ENCODE peak calls at places on chromosomes 1 and 21, in five cellular contexts. C is Daoy, R is M059J, E is GM20000, U is T-cell. N is an unnamed sample.

GRCh38 chr1:1304331-1305299 is 3.1 kb downstream of the ACAP3 start:
- DNase-seq in E (no peak), C (peak; percentile 82), R (peak; percentile 58), U (no peak), N (peak; percentile 85)

GRCh38 chr1:15261155-15262002 is 14.4 kb downstream of the FHAD1 start:
- DNase-seq in R (no peak), E (no peak), C (peak; percentile 74), U (no peak), N (peak; percentile 39)

GRCh38 chr1:17567582-17567981 is 28.1 kb downstream of the ARHGEF10L start:
- DNase-seq in E (no peak), C (no peak), R (no peak), U (no peak), N (no peak)

GRCh38 chr1:3428899-3429298 is 25.6 kb upstream of the ARHGEF16 start:
- DNase-seq in R (no peak), U (no peak), E (no peak), C (no peak), N (no peak)

GRCh38 chr1:178693368-178693767 is 31.7 kb upstream of the RALGPS2 start:
- DNase-seq in E (no peak), R (no peak), U (no peak), C (no peak), N (peak; percentile 45)

GRCh38 chr1:18943914-18944572 is 12.4 kb downstream of the IFFO2 start:
- DNase-seq in U (no peak), C (no peak), R (no peak), E (peak; percentile 35), N (no peak)

GRCh38 chr1:79822053-79822452 is 815.5 kb upstream of the ADGRL4 start:
- DNase-seq in U (no peak), R (no peak), E (no peak), C (no peak), N (no peak)

GRCh38 chr21:37580690-37581089 is 214.1 kb downstream of the DYRK1A start:
- DNase-seq in E (no peak), U (no peak), C (no peak), R (no peak), N (peak; percentile 19)

GRCh38 chr1:110319332-110320167 is 19.6 kb upstream of the RBM15 start:
- DNase-seq in C (peak; percentile 38), E (no peak), R (no peak), U (no peak), N (peak; percentile 35)

GRCh38 chr1:45769261-45769932 is 18.9 kb upstream of the IPP start:
- DNase-seq in U (no peak), R (peak; percentile 52), C (peak; percentile 81), E (no peak), N (peak; percentile 73)

GRCh38 chr1:198638894-198639319 is at the start of gene PTPRC:
- DNase-seq in C (no peak), R (no peak), E (peak; percentile 34), U (no peak), N (no peak)

GRCh38 chr1:68429233-68429804 is 20.4 kb downstream of the RPE65 start:
- DNase-seq in R (no peak), C (no peak), E (no peak), U (no peak), N (peak; percentile 23)

GRCh38 chr1:246503341-246503740 is 3.7 kb downstream of the SMYD3 start:
- DNase-seq in E (no peak), C (no peak), U (no peak), R (peak; percentile 92), N (peak; percentile 49)

GRCh38 chr1:218209351-218209861 is 75.7 kb upstream of the RRP15 start:
- DNase-seq in R (peak; percentile 80), E (no peak), U (no peak), C (peak; percentile 19), N (peak; percentile 87)

GRCh38 chr1:41377397-41377796 is 16.2 kb downstream of the FOXO6 start:
- DNase-seq in E (no peak), C (no peak), R (no peak), U (no peak), N (no peak)

GRCh38 chr1:204190212-204191211 is 5.8 kb downstream of the KISS1 start:
- DNase-seq in E (no peak), U (peak; percentile 1), R (no peak), C (no peak), N (peak; percentile 77)

GRCh38 chr1:62513013-62513412 is 76.2 kb downstream of the USP1 start:
- DNase-seq in R (no peak), U (no peak), C (no peak), E (no peak), N (no peak)

GRCh38 chr1:61504840-61505239 is 220.1 kb downstream of the TM2D1 start:
- DNase-seq in E (no peak), R (peak; percentile 45), U (no peak), C (peak; percentile 64), N (peak; percentile 11)

GRCh38 chr1:17919525-17920439 is 164.6 kb downstream of the ACTL8 start:
- DNase-seq in C (peak; percentile 59), U (no peak), R (peak; percentile 47), E (peak; percentile 14), N (peak; percentile 40)

GRCh38 chr1:182330303-182330702 is 61.3 kb downstream of the GLUL start:
- DNase-seq in E (no peak), R (peak; percentile 19), C (peak; percentile 13), U (no peak), N (peak; percentile 14)

GRCh38 chr1:30509670-30510069 is 213.7 kb downstream of the MATN1 start:
- DNase-seq in U (no peak), R (no peak), E (no peak), C (no peak), N (no peak)

GRCh38 chr1:67211589-67212563 is 45.6 kb downstream of the IL23R start:
- DNase-seq in C (peak; percentile 17), U (peak; percentile 20), E (peak; percentile 14), R (peak; percentile 46), N (peak; percentile 19)

GRCh38 chr1:226360106-226360746 is 47.7 kb downstream of the PARP1 start:
- DNase-seq in E (peak; percentile 58), R (no peak), C (no peak), U (no peak), N (peak; percentile 13)

GRCh38 chr1:119593836-119594235 is 54.2 kb downstream of the ZNF697 start:
- DNase-seq in C (no peak), E (no peak), U (no peak), R (no peak), N (no peak)

GRCh38 chr1:218380125-218380977 is 35.2 kb downstream of the TGFB2 start:
- DNase-seq in U (no peak), R (peak; percentile 95), E (no peak), C (peak; percentile 80), N (peak; percentile 77)

GRCh38 chr1:15693371-15693770 is 9.3 kb downstream of the PLEKHM2 start:
- DNase-seq in R (no peak), U (no peak), C (no peak), E (no peak), N (no peak)

GRCh38 chr1:209839875-209840491 is 12.2 kb downstream of the UTP25 start:
- DNase-seq in E (no peak), C (peak; percentile 94), U (no peak), R (peak; percentile 95), N (peak; percentile 94)

GRCh38 chr1:1050577-1051052 is 23.5 kb downstream of the RNF223 start:
- DNase-seq in U (no peak), R (no peak), C (no peak), E (peak; percentile 75), N (no peak)